ENCODE peak calls at places on chromosomes 13 and 19, in four cellular contexts. H is thoracic aorta, G is heart left ventricle, K is neural crest cell. I is an unnamed sample.

GRCh38 chr13:75889427-75889826 is 253.3 kb downstream of the LMO7 start:
- DNase-seq in H (no peak), G (no peak), K (no peak), I (no peak)

GRCh38 chr19:35269425-35270117 is 809 bp downstream of the USF2 start:
- DNase-seq in H (no peak), G (peak), K (peak), I (peak)

GRCh38 chr13:36297600-36298338 is at the start of gene CCDC169:
- DNase-seq in H (peak), G (peak), K (peak), I (peak)

GRCh38 chr13:72693832-72694231 is 33.6 kb downstream of the MZT1 start:
- DNase-seq in H (no peak), G (no peak), K (no peak), I (no peak)

GRCh38 chr13:39913928-39914327 is 258.5 kb downstream of the COG6 start:
- DNase-seq in H (no peak), G (no peak), K (no peak), I (no peak)

GRCh38 chr13:107803822-107804495 is 411.4 kb downstream of the LIG4 start:
- DNase-seq in H (no peak), G (no peak), K (no peak), I (no peak)

GRCh38 chr13:110811008-110811720 is 97.7 kb downstream of the ING1 start:
- DNase-seq in H (no peak), G (no peak), K (no peak), I (no peak)

GRCh38 chr19:50498219-50499056 is 12.6 kb downstream of the JOSD2 start:
- DNase-seq in H (no peak), G (no peak), K (no peak), I (no peak)

GRCh38 chr13:64078025-64078424 is 2662.4 kb upstream of the PCDH20 start:
- DNase-seq in H (no peak), G (no peak), K (no peak), I (no peak)

GRCh38 chr13:111215081-111216047 is 100.3 kb downstream of the ARHGEF7 start:
- DNase-seq in H (no peak), G (no peak), K (no peak), I (no peak)

GRCh38 chr19:47152632-47153031 is 22.0 kb downstream of the SAE1 start:
- DNase-seq in H (no peak), G (no peak), K (no peak), I (no peak)

GRCh38 chr13:22229916-22230315 is 559.0 kb downstream of the FGF9 start:
- DNase-seq in H (no peak), G (no peak), K (no peak), I (no peak)

GRCh38 chr13:84896128-84896527 is 903.1 kb downstream of the SLITRK6 start:
- DNase-seq in H (no peak), G (no peak), K (peak), I (peak)

GRCh38 chr13:77028202-77028601 is 1.2 kb upstream of the FBXL3 start:
- DNase-seq in H (no peak), G (no peak), K (no peak), I (no peak)

DNA sequence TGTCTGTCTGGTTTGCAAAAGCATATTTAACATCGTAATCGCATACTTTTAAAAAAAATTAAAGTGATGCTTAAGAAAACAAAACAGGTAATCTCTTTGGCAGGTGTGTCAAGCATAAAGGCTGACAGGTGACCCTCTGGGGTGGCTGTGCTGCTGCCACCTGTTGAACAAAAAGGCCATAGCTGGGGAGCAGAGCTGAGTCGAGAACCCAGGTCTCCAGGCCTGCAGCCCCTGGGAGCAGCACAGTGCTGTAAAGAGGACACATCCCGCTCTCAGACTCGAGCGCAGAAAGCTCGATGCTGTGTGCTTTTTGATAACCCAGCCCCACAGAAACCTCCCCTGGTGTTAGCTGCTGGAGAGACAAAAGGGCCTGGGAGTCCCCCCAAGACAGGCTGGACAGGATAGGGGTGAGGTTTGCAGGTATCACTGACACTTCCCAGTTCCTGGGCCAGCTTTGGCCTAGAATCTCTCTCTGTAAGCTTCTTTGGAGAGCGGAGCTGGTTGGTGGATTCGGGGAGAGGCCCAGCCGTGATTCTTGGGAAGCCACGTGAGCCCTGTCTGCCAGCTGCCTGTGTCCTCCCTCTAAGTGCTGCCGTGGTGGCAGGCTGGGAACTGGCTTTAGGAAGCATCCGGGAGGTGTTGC is 66.9 kb downstream of the C13orf42 start:
- DNase-seq in H (no peak), G (no peak), K (no peak), I (no peak)
- TF ChIP-seq CTCF in H (no peak), G (no peak), K (no peak), I (peak)

DNA sequence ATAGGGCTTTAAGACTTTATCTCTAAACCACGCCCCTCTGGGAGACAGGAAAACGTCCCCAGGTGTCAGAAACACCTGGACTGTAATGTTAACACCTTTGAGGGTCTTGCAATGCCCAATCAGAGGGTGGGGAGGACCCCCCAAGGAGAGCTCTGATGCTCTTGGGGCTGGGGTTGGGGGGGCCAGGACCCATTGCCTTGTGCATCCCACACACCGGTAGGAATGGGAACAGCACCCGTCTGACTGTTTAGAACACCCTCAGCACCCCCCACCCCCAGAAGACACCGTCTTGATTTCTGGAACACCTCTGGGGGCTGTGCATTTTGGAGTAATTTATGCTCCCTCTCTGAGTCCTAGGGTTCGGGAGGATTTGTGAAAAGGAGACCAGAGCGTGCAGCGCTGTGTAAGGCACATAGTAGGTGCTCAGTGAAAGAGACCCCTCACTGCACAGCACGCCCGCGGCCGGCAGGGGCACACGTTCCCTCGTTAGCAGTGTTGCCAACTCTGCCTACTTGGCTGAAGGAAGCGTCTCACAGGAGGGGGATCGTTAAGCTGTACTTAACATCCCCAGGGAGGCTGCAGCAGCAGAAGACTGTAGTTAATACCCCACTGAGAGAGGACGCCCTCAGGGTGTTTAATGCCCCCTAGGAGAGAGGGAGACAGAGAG is 2.8 kb upstream of the ERFL start:
- DNase-seq in H (no peak), G (no peak), K (no peak), I (no peak)
- TF ChIP-seq CTCF in H (no peak), G (peak), K (peak), I (peak)

DNA sequence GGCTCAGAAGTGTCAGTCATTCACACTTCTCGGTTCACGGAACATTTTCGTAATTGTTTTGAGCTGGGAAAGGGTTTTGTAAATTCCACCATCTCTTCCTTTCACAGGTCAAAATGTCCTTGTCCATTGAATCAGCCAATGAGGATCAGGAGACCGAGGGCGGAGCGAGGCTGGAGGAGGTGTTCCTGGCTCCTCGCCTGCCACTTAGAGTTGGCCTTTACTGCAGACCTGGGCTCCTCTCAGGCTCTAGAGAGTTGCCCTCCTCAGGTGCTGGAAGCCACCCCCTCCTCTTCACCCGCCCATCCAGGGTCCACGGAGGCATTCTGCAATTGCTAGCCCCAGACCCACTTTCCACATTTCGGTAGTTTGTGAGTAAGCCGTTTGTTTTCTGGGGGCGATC is 370.4 kb downstream of the IRS2 start:
- DNase-seq in H (no peak), G (no peak), K (no peak), I (no peak)
- TF ChIP-seq CTCF in H (no peak), G (no peak), K (no peak), I (no peak)

GRCh38 chr13:49821216-49821820 is 28.8 kb upstream of the KPNA3 start:
- DNase-seq in H (no peak), G (no peak), K (no peak), I (no peak)
- TF ChIP-seq CTCF in H (no peak), G (no peak), K (no peak), I (no peak)

GRCh38 chr19:7867092-7867844 is 6.9 kb downstream of the PRR36 start:
- DNase-seq in H (no peak), G (no peak), K (no peak), I (no peak)

GRCh38 chr19:7869453-7869909 is 4.7 kb downstream of the PRR36 start:
- DNase-seq in H (no peak), G (peak), K (peak), I (no peak)

GRCh38 chr19:7869910-7870511 is 4.2 kb downstream of the PRR36 start:
- DNase-seq in H (no peak), G (no peak), K (no peak), I (no peak)

GRCh38 chr19:7868326-7868670 is 5.9 kb downstream of the PRR36 start:
- DNase-seq in H (no peak), G (no peak), K (no peak), I (no peak)

DNA sequence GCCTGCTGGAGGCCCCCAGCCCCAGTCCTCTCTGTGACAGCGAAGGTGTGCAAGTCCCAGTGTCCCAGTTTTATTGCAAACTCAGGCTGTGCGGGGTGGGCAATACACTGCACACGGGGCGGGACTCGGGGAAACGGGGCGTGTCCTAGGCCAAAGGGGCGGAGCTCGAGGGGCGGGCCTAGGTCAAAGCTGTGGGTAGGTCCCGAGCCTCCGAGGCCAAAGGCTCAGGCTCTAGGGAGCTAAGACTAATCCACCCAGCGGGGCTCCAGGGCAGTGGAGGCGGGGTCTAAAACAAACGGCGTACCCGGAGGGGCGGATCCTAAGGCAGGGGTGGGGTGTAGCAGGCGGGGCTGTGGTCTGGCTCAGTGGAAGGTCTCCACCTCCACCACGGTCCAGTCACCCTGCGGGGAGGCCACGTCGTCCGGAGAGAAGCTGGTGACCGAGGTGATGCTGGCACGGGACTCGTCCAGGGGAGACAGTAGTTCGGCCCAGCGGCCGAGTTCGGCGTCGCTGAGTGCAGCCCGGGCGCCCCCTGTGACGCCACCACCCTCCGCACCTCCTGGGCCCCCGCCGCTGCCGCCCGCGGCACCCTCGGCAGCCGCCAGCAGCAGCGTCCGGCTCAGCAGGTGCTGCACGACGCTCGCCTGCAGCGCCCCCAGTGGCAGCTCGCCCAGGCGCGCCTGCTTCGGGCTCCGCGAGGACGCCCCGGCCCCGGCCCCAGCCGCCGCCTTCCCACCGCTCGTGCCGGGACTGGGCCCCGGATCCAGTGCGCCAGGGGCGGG is 5.3 kb downstream of the PRR36 start:
- DNase-seq in H (no peak), G (peak), K (peak), I (peak)
- TF ChIP-seq CTCF in H (peak), G (peak), K (peak), I (peak)

DNA sequence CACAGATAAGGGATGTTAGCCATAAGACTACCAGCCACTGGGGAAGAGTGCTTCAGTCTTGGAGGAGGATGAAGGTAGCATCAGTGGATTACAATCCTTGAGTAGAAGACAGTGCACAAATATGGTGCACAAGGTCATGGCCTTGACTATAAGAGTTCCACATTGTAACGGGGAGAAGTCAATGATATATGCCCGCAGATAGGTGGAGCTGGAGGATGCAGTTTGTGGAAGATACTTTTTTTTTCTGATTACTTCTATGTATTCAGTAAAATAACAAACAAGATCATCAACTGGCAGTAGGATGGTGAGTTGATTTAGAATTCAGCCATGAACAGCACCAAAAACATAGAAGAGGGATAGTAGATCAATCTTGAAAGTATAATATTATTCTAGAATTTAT is 926.8 kb upstream of the MIR17HG start:
- DNase-seq in H (no peak), G (no peak), K (no peak), I (no peak)
- TF ChIP-seq CTCF in H (no peak), G (no peak), K (no peak), I (no peak)

I was measured in progenitor cell of endocrine pancreas.